ENCODE peak calls at places on chromosomes 13 and 19, in four cellular contexts. F, G, T and E are unnamed samples. For H3K4me1, the result is how much of the 10 kb centered on the place peaks cover.

GRCh38 chr19:1066251-1066747 is 668 bp upstream of the ARHGAP45 start:
- DNase-seq in G (no peak), F (no peak), T (no peak), E (no peak)

GRCh38 chr13:96082640-96083039 is 7.3 kb upstream of the HS6ST3 start:
- DNase-seq in F (no peak), T (no peak), G (no peak), E (no peak)

GRCh38 chr19:39046037-39046821 is 13.9 kb upstream of the FBXO27 start:
- DNase-seq in F (peak), T (no peak), G (no peak), E (no peak)

GRCh38 chr19:38448225-38448624 is 14.7 kb downstream of the RYR1 start:
- DNase-seq in F (no peak), G (no peak), T (no peak), E (no peak)

GRCh38 chr13:77180011-77180410 is 146.9 kb downstream of the MYCBP2 start:
- DNase-seq in T (no peak), G (no peak), F (no peak), E (no peak)

GRCh38 chr19:35006342-35006998 is 6.3 kb downstream of the GRAMD1A start:
- DNase-seq in T (peak), G (peak), F (peak), E (no peak)

GRCh38 chr13:98998831-98999634 is 21.2 kb upstream of the DOCK9 start:
- DNase-seq in F (no peak), T (no peak), G (no peak), E (no peak)

GRCh38 chr19:56814656-56815055 is 25.9 kb downstream of the PEG3 start:
- DNase-seq in F (no peak), G (no peak), T (no peak), E (no peak)

GRCh38 chr13:77310579-77311279 is 16.2 kb downstream of the MYCBP2 start:
- DNase-seq in F (no peak), T (no peak), G (no peak), E (no peak)

GRCh38 chr13:97627566-97627965 is 193.6 kb downstream of the RAP2A start:
- DNase-seq in G (no peak), T (no peak), F (no peak), E (no peak)

GRCh38 chr19:925087-925911 is 536 bp upstream of the ARID3A start:
- DNase-seq in F (peak), T (peak), G (peak), E (peak)

GRCh38 chr19:52492991-52493470 is 34.4 kb upstream of the ZNF808 start:
- DNase-seq in T (no peak), F (no peak), G (no peak), E (no peak)

GRCh38 chr13:33285420-33286124 is at the start of gene STARD13:
- DNase-seq in T (peak), F (peak), G (peak), E (peak)

GRCh38 chr13:97221491-97221890 is 642 bp upstream of the MBNL2 start:
- DNase-seq in T (no peak), G (no peak), F (no peak), E (no peak)

GRCh38 chr13:114319441-114319871 is 5.2 kb downstream of the CHAMP1 start:
- DNase-seq in F (no peak), G (no peak), T (no peak), E (no peak)

GRCh38 chr13:78182813-78183212 is 264.2 kb upstream of the EDNRB start:
- DNase-seq in F (no peak), G (no peak), T (no peak), E (no peak)

GRCh38 chr19:30227661-30228112 is 144.5 kb upstream of the ZNF536 start:
- DNase-seq in T (peak), F (peak), G (peak), E (no peak)

GRCh38 chr19:9709305-9709704 is 34.4 kb upstream of the ZNF562 start:
- DNase-seq in T (no peak), G (peak), F (no peak), E (no peak)

GRCh38 chr13:111893071-111893606 is 173.8 kb upstream of the SOX1 start:
- DNase-seq in T (no peak), F (no peak), G (no peak), E (peak)

GRCh38 chr19:53792721-53793433 is 31.2 kb downstream of the NLRP12 start:
- DNase-seq in T (peak), F (peak), G (peak), E (peak)

GRCh38 chr19:42276284-42276683 is 7.2 kb downstream of the CIC start:
- DNase-seq in F (no peak), T (no peak), G (no peak), E (no peak)

GRCh38 chr19:39890755-39891551 is 43.5 kb downstream of the FCGBP start:
- DNase-seq in F (peak), G (no peak), T (no peak), E (no peak)

GRCh38 chr19:19405919-19406877 is 723 bp downstream of the GATAD2A start:
- DNase-seq in F (peak), T (no peak), G (peak), E (no peak)

GRCh38 chr19:35462476-35462953 is 14.5 kb downstream of the FFAR2 start:
- DNase-seq in T (no peak), G (peak), F (no peak), E (no peak)

GRCh38 chr19:16860118-16860517 is 28.7 kb upstream of the F2RL3 start:
- DNase-seq in G (no peak), F (no peak), T (no peak), E (no peak)

GRCh38 chr13:41937388-41937787 is 23.5 kb downstream of the VWA8 start:
- DNase-seq in G (no peak), T (no peak), F (no peak), E (no peak)

GRCh38 chr19:51256053-51256682 is 5.3 kb downstream of the SIGLECL1 start:
- DNase-seq in G (no peak), F (no peak), T (no peak), E (no peak)

GRCh38 chr19:51258761-51259160 is 7.9 kb downstream of the SIGLECL1 start:
- DNase-seq in T (no peak), F (no peak), G (no peak), E (no peak)

GRCh38 chr19:51257471-51257870 is 6.6 kb downstream of the SIGLECL1 start:
- DNase-seq in F (no peak), G (no peak), T (no peak), E (no peak)

GRCh38 chr19:51258165-51258564 is 7.3 kb downstream of the SIGLECL1 start:
- DNase-seq in F (no peak), G (no peak), T (no peak), E (no peak)

DNA sequence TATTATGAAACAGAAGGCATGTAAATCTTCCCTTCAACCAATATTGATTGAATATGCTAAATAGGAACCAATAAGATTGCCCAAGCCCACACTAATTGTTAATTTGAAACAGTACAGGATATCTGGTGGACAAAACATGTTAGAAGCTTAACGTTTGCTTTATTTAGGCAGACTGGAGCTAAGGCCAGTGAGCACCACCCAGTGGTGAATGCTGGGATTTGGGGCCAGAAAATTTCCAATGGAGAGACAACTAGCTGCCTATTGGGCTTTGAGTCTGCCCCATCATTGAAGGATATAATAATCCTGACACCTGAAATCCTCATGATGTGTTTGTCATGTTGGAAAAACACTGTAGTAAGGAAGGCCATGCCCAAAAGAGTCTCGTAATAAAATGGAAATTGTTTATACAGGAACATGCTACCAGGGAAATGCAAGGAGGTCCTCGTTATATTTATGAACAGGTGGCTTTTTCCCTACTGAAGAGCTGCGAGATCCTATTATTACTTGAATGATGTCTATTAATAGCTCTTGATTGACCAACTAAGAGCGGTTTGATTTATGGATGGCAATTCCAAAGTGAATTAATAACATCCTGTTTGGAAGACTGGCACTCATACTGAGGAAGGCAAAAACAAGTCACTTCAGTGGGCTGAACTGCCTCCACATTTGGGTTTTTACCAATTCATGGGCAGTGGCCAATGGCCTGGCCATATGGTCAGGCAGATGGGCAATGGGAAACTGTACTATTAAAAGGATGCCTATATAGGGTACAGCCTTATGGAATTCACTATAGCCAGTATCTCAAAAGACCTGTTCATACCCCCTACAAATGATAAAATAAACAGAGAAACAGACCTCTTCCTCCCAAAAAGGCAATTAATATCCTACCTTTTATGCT is 8.7 kb downstream of the SIGLECL1 start:
- DNase-seq in G (no peak), T (peak), F (no peak), E (no peak)
- TF ChIP-seq CTCF in G (peak), T (peak), F (no peak), E (peak)

DNA sequence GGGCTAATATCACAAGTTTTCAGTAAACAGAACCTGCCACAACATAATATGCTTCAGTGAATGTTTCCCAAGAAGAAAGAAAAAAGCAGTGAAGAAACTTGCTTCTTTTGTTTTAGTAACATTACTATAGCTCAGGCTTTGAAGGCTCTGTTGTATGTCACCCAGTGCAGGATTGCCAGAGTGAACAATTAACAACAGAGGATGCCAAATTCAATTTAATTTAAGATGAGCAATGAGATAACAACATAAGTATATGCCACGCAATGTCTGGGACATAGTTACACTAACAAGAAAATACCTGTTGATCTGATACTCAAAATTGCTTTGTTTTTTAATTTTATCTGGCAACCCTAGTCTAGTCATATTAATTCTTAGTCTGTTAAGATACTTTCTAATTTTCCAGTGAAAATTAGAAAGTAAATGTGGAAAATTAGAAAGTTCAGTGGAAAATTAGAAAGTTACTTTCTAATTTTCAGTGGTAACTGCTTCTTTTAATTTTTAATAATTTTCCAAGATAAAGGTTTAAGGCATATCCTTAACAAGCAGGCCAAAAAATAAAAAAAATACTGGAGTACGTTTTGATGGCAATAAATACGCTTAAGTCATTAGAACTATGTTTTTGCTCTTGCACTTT is 336.3 kb downstream of the SLITRK6 start:
- DNase-seq in G (no peak), F (no peak), T (no peak), E (no peak)
- TF ChIP-seq EP300 in G (no peak), F (no peak), T (no peak), E (no peak)

DNA sequence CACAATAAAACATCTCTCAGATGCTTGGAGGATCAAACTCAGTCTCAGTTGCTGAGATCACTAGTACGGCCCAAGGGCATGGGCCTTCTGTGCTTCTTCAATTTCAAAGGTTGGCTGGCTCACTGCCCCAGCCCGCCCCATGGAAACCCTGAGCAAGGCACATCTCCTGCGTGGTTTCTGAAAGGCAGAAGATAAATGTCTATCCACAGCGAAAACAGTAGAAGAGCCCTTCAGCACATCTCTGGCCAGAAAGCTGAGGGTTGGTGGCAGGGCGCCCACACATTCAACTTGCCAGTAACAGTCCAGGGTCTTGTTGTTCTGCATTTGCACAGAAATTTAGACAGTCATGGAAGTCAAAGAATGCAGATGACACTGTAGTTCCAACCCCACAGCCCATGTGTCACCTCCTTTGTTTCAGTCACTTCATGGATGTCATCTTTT is 24.0 kb upstream of the KATNAL1 start:
- DNase-seq in F (no peak), G (peak), T (no peak), E (no peak)
- H3K4me1 ChIP-seq in F (under half), G (under half), T (under half), E (under half)

GRCh38 chr19:28010656-28011055 is 1202.3 kb downstream of the UQCRFS1 start:
- DNase-seq in T (no peak), F (peak), G (no peak), E (peak)

GRCh38 chr19:28014821-28015405 is 1198.0 kb downstream of the UQCRFS1 start:
- DNase-seq in F (no peak), T (no peak), G (no peak), E (peak)

GRCh38 chr19:28009696-28010095 is 1203.3 kb downstream of the UQCRFS1 start:
- DNase-seq in T (no peak), G (no peak), F (no peak), E (no peak)

GRCh38 chr19:28008695-28009094 is 1204.3 kb downstream of the UQCRFS1 start:
- DNase-seq in G (no peak), T (no peak), F (no peak), E (no peak)

GRCh38 chr19:28012361-28012760 is 1200.6 kb downstream of the UQCRFS1 start:
- DNase-seq in G (no peak), F (no peak), T (no peak), E (no peak)
- TF ChIP-seq CTCF in G (no peak), F (no peak), T (no peak), E (no peak)

GRCh38 chr13:56134524-56134923 is 1006.2 kb upstream of the PRR20A start:
- DNase-seq in G (no peak), T (no peak), F (no peak), E (no peak)
- TF ChIP-seq EP300 in G (no peak), T (no peak), F (no peak), E (no peak)

DNA sequence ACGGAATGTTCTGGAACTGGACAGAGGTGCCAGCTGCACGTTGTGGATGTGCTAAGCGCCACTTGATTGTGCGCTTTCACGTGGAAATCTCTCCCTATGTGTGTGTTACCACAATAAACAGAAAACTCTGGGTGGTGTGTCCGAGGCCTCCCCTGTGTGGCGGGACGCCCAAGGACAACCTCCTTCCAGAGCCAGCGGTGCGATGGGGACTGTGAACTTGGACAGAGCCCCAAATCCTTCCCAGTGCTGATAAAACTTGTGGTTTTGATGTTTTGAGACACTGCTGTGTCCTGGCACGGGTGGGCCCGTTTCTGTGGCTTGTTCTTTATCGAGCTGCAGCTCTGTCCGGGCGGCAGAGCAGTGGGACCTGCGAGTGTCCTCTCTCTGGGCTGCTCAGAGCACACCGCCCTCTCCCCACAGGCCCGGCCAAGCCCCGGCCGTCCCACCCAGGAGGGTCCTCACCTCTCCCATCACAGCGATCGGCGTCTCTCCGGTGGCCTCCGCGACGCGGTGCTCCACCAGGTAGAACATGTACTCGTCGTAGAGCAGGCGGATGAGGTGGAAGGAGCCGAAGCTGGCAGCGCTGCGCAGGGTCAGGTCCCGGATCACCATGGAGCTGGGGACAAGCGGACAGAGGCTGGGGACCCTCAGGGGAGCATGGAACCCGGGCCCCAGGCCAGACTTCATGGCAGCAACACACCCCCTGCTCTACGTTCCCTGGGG is 18.8 kb upstream of the RANBP3 start:
- DNase-seq in F (no peak), G (no peak), T (no peak), E (no peak)
- H3K4me1 ChIP-seq in F (under half), G (under half), T (under half), E (under half)

DNA sequence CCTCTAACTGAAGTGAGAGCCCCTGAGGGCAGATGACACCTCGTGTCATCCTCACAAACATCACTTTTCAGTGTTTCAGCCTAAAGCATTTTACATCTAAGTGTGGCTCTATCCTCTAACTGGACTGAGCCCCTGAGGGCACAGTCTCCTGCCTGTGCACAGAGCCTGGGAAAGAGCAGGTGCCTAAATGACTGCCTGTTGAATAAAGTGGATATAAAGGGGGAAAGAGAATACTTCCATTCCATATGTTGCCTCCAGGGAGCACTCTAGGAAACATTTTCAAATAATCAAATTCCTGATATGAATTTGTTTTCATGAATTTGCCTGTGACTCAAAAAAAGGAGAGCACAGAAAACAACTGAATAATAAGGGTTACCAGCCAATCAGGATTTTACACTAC is 32.2 kb downstream of the CNMD start:
- DNase-seq in T (no peak), G (no peak), F (no peak), E (no peak)
- TF ChIP-seq CTCF in T (no peak), G (no peak), F (no peak), E (no peak)

DNA sequence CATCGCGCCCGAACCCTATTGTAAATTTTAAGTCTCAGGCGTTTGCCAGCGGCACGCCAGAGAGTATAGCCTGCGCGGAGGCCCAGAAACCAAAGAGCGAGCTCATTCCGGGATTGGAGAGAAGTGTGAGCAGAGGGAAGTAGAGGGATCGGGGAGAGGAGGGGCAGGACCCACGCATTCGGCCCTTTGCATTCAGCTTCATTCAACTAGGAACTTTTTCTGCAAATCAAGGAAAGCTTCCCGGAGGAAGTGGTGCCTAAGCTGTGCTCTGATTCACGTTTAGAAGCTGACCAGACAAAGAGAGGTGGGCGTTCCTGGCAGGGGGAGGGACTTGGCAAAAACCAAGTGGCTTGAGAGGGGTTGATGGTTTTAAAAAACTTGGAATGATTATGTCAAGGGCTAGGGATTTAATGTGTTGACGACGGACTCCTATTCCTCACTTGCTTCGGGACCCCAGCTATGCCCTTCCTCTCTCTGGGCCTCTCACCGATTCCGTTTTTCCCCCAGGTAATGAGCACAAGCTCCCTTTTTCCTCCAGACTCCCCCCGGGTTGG is 858 bp upstream of the PRMT1 start:
- DNase-seq in F (peak), G (peak), T (peak), E (no peak)
- TF ChIP-seq EP300 in F (no peak), G (no peak), T (no peak), E (no peak)